ENCODE peak calls at places on chromosomes 1 and 21, in seven cellular contexts. K, B, F, H, U, J and V are unnamed samples. For H3K27me3, the result is how much of the 10 kb centered on the place peaks cover.

GRCh38 chr1:241927321-241927720 is 30.2 kb upstream of the BECN2 start:
- DNase-seq in U (no peak), J (no peak), H (no peak), K (no peak), B (no peak), F (no peak), V (no peak)

GRCh38 chr1:29635501-29636263 is 399.4 kb downstream of the PTPRU start:
- DNase-seq in U (no peak), F (no peak), K (no peak), J (no peak), H (no peak), B (no peak), V (no peak)

GRCh38 chr1:154405762-154406571 is 824 bp downstream of the IL6R start:
- DNase-seq in B (peak), F (peak), H (peak), K (no peak), U (peak), J (no peak), V (peak)

GRCh38 chr1:242745079-242745478 is 220.6 kb upstream of the PLD5 start:
- DNase-seq in H (no peak), F (no peak), B (no peak), K (no peak), J (no peak), U (no peak), V (no peak)

GRCh38 chr1:154502066-154502741 is at the start of the genes SHE and TDRD10:
- DNase-seq in U (no peak), K (no peak), H (peak), F (peak), B (no peak), J (no peak), V (no peak)

GRCh38 chr21:37225440-37225839 is 41.7 kb downstream of the VPS26C start:
- DNase-seq in F (no peak), K (no peak), H (no peak), U (no peak), B (no peak), J (no peak), V (no peak)

GRCh38 chr1:203351037-203351625 is at the start of gene FMOD:
- DNase-seq in J (no peak), H (no peak), K (no peak), U (peak), F (no peak), B (peak), V (peak)

GRCh38 chr1:156117414-156118174 is 3.1 kb downstream of the LMNA start:
- DNase-seq in H (no peak), U (no peak), K (no peak), J (no peak), B (no peak), F (no peak), V (no peak)

GRCh38 chr1:60102691-60103090 is 29.1 kb upstream of the C1orf87 start:
- DNase-seq in U (no peak), K (no peak), B (no peak), J (no peak), H (no peak), F (no peak), V (no peak)

GRCh38 chr1:61983236-61983635 is 211.4 kb upstream of the L1TD1 start:
- DNase-seq in F (no peak), J (no peak), K (no peak), U (no peak), H (no peak), B (no peak), V (no peak)

GRCh38 chr21:46599251-46599572 is 5.7 kb downstream of the S100B start:
- DNase-seq in F (no peak), K (peak), H (no peak), U (peak), B (no peak), J (no peak), V (no peak)

GRCh38 chr1:162676087-162676486 is 43.8 kb downstream of the DDR2 start:
- DNase-seq in U (peak), H (no peak), B (no peak), K (no peak), F (no peak), J (no peak), V (no peak)

GRCh38 chr1:154222518-154222917 is 1.8 kb downstream of the UBAP2L start:
- DNase-seq in K (no peak), J (no peak), U (no peak), H (no peak), F (no peak), B (no peak), V (no peak)

GRCh38 chr1:84377480-84378095 is 20.7 kb upstream of the DNASE2B start:
- DNase-seq in J (no peak), K (peak), U (peak), B (no peak), H (no peak), F (no peak), V (no peak)

GRCh38 chr1:247243738-247244137 is 12.1 kb upstream of the VN1R5 start:
- DNase-seq in B (no peak), K (no peak), J (no peak), H (no peak), U (no peak), F (no peak), V (no peak)

GRCh38 chr1:179167955-179168354 is 61.5 kb downstream of the ABL2 start:
- DNase-seq in U (no peak), B (no peak), K (no peak), F (no peak), J (no peak), H (no peak), V (no peak)

GRCh38 chr1:88274431-88274830 is 409.6 kb upstream of the PKN2 start:
- DNase-seq in U (no peak), H (no peak), J (no peak), K (no peak), F (no peak), B (no peak), V (no peak)

GRCh38 chr1:180182721-180183311 is 28.1 kb downstream of the QSOX1 start:
- DNase-seq in H (no peak), J (no peak), B (no peak), U (no peak), F (peak), K (no peak), V (no peak)

GRCh38 chr1:154420172-154420571 is 15.0 kb downstream of the IL6R start:
- DNase-seq in K (peak), B (peak), U (peak), H (peak), F (peak), J (no peak), V (no peak)

GRCh38 chr1:179807691-179808485 is 64.8 kb downstream of the FAM163A start:
- DNase-seq in J (no peak), K (no peak), F (no peak), U (peak), B (no peak), H (no peak), V (no peak)

GRCh38 chr1:224615861-224616760 is at the start of gene CNIH3:
- DNase-seq in H (no peak), U (peak), F (no peak), K (no peak), J (no peak), B (peak), V (peak)

DNA sequence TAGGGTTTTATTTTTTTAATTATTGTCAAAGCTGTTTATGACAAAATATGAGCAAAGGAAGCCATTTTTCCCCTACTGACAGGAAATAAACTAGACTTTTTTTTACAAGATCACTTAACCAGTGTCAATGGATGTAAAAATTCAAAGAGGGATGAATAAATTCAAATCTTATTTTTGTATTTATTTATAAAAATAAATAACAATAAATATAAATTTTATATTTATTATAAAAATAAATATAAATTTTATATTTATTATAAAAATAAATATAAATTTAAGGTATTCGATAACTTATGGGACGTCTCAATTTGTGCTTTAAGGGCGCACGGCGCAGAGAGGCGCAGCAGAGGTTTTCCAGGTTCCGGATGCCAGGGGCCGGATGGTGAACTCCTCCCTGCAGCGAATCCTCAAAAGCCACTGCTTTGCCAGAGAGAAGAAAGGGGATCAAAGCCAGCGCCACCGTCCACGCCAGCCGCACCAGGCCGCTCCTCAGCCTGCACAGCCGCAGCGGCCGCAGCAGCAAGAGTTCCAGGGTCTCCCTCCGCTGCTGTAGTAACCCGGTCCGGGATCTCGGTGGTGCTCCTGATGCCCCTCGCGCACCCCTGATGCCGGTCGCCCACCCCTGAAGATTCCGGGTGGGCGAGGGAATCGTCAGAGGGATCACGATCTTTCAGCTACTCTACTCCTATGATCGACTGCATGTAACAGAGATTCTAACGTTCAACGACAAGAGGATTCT is 28.6 kb upstream of the RLF start:
- DNase-seq in F (no peak), B (no peak), J (no peak), U (no peak), H (no peak), K (no peak), V (no peak)
- H3K27me3 ChIP-seq in F (under half), B (under half), J (half or more), U (under half), H (under half), K (under half), V (under half)

GRCh38 chr1:184974086-184974836 is at the start of gene NIBAN1:
- DNase-seq in J (peak), H (peak), U (peak), F (peak), B (peak), K (no peak), V (peak)
- H3K27me3 ChIP-seq in J (under half), H (under half), U (under half), F (under half), B (under half), K (under half), V (under half)

GRCh38 chr1:116493036-116493435 is 77.8 kb downstream of the CD58 start:
- DNase-seq in F (no peak), H (no peak), B (no peak), U (no peak), J (no peak), K (no peak), V (no peak)

GRCh38 chr1:116494351-116494692 is 76.5 kb downstream of the CD58 start:
- DNase-seq in H (no peak), F (no peak), B (no peak), K (no peak), J (no peak), U (peak), V (no peak)

GRCh38 chr1:116494745-116495144 is 76.1 kb downstream of the CD58 start:
- DNase-seq in U (peak), H (no peak), F (no peak), B (no peak), K (no peak), J (no peak), V (no peak)

GRCh38 chr1:116491985-116492811 is 78.6 kb downstream of the CD58 start:
- DNase-seq in J (no peak), B (no peak), U (peak), H (no peak), K (no peak), F (no peak), V (no peak)

DNA sequence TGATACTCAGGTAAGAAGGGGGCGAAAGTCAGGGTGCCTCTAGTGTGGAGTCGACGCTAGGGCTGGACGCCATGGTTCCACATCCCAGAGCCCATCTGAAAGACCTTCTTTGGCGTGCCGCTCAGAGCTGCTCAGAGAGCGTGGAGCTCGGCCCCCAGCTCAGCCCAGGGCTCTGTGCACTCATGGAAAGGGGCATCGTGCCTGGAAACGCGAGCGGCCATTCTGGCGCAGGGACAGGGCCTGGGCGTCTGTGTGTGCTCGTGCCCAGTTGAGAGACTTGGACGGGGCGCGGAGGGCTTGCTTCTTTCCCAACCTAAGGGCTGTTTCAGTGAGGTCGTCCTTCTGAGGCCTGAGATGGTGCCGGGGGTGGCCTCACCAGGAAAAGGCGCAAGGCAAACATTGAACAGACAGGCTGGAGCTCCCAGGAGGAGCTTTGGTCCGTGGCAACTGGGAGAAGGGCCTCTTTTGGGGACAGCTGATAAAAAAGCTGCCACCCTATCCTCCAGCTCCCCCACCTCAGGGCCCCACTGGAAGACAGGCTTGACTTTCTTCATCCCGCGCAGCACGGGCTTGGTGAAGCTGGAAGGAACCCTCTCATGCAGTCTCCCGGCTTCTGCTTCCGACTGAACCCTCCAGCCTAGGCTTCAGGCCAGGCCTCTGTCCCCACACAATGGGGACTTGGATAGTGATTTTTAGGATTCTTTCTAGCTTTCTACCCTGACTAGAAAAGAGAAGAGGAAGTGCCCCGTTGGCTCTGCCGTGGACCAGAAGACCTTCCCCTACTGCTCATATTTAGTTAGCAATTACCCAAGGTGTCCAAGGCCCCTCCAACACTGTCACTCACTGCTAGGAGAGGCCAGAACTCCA is 77.1 kb downstream of the CD58 start:
- DNase-seq in J (no peak), B (no peak), F (no peak), H (no peak), U (no peak), K (no peak), V (no peak)
- H3K27me3 ChIP-seq in J (under half), B (under half), F (under half), H (under half), U (under half), K (under half), V (under half)

DNA sequence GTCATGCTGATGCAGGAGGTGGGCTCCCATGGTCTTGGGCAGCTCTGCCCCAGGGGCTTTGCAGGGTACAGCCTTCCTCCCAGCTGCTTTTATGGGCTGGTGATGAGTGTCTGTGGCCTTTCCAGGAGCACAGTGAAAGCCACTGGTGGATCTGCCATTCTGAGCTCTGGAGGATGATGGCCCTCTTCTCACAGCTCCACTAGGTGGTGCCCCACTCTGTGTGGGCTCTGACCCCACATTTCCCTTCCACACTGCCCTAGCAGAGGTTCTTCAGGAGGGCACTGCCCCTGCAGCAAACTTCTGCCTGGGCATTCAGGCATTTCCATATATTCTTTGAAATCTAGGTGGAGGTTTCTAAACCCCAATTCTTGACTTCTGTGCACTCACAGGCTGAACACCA is 1188.6 kb downstream of the MRPL39 start:
- DNase-seq in K (no peak), B (no peak), H (no peak), F (no peak), U (no peak), J (no peak), V (no peak)
- H3K27me3 ChIP-seq in K (under half), B (under half), H (under half), F (under half), U (under half), J (under half), V (under half)

DNA sequence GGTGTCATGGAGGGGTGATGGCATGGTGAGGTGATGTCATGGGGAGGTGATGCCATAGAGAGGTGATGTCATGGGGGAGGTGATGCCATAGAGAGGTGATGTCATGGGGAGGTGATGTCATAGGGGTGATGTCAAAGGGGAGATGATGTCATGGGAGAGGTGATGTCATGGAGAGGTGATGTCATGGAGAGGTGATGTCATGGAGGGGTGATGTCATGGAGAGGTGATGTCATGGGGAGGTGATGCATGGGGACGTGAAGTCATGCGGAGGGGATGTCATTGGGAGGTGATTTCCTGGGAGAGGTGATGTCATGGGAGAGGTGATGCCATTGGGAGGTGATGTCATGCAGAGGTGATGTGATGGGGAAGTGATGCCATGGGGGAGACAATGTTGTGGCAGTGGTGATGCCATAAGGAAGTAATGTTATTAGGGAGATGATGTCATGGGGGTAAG is 92.1 kb upstream of the C1orf174 start:
- DNase-seq in F (no peak), J (no peak), K (no peak), B (no peak), H (no peak), U (no peak), V (no peak)
- H3K27me3 ChIP-seq in F (under half), J (under half), K (under half), B (under half), H (under half), U (under half), V (under half)